ENCODE peak calls at places on chromosome 15, in four cellular contexts. G is HCEC 1CT, B is iPS-NIHi11, I is cardiac muscle cell. H is an unnamed sample.

GRCh38 chr15:39194431-39194830 is 386.4 kb upstream of the THBS1 start:
- DNase-seq in G (no peak), B (no peak), I (no peak), H (no peak)

GRCh38 chr15:45314960-45315359 is 62.9 kb downstream of the SLC28A2 start:
- DNase-seq in G (no peak), B (no peak), I (no peak), H (no peak)

GRCh38 chr15:68326711-68327412 is 49.3 kb downstream of the FEM1B start:
- DNase-seq in G (no peak), B (no peak), I (no peak), H (no peak)

GRCh38 chr15:80887148-80887547 is 102.5 kb downstream of the MESD start:
- DNase-seq in G (no peak), B (no peak), I (no peak), H (no peak)

GRCh38 chr15:91271565-91272153 is 171.6 kb downstream of the SV2B start:
- DNase-seq in G (peak), B (peak), I (peak), H (peak)

GRCh38 chr15:40493089-40493840 is 22.5 kb downstream of the CHST14 start:
- DNase-seq in G (peak), B (no peak), I (no peak), H (no peak)

GRCh38 chr15:45522931-45523331 is 376 bp upstream of the SLC30A4 start:
- DNase-seq in G (peak), B (no peak), I (no peak), H (peak)

GRCh38 chr15:76664411-76664810 is 240.7 kb downstream of the SCAPER start:
- DNase-seq in G (no peak), B (no peak), I (no peak), H (no peak)

GRCh38 chr15:26771917-26772587 is 814 bp downstream of the GABRB3 start:
- DNase-seq in G (no peak), B (peak), I (no peak), H (peak)

GRCh38 chr15:57445872-57446271 is 69.6 kb downstream of the CGNL1 start:
- DNase-seq in G (no peak), B (no peak), I (no peak), H (no peak)

GRCh38 chr15:90103669-90104329 is 1.5 kb upstream of the IDH2 start:
- DNase-seq in G (no peak), B (no peak), I (peak), H (no peak)

GRCh38 chr15:65189102-65189740 is 4.1 kb upstream of the CLPX start:
- DNase-seq in G (peak), B (peak), I (peak), H (peak)

GRCh38 chr15:57537072-57537471 is 54.6 kb upstream of the MYZAP start:
- DNase-seq in G (no peak), B (peak), I (no peak), H (no peak)

GRCh38 chr15:67543348-67543718 is 830 bp downstream of the MAP2K5 start:
- DNase-seq in G (no peak), B (no peak), I (no peak), H (peak)

GRCh38 chr15:83462026-83462425 is 14.9 kb downstream of the SH3GL3 start:
- DNase-seq in G (no peak), B (no peak), I (no peak), H (no peak)

GRCh38 chr15:78390823-78391222 is 47.2 kb upstream of the IREB2 start:
- DNase-seq in G (no peak), B (no peak), I (no peak), H (no peak)

H was measured in nephron progenitor cell.